ENCODE peak calls at places on chromosome 5, in five cellular contexts. X is MM.1S, Q is HL-60, V is B cell, L is GM13976. F is an unnamed sample.

GRCh38 chr5:11655681-11656080 is 248.6 kb downstream of the CTNND2 start:
- DNase-seq in X (peak; percentile 76), V (no peak), L (no peak), Q (no peak), F (no peak)

GRCh38 chr5:38286038-38286437 is 27.7 kb downstream of the EGFLAM start:
- DNase-seq in X (no peak), Q (no peak), V (no peak), L (no peak), F (no peak)

GRCh38 chr5:61009907-61010306 is 64.9 kb downstream of the NDUFAF2 start:
- DNase-seq in X (no peak), L (no peak), V (no peak), Q (no peak), F (no peak)

GRCh38 chr5:172921906-172922305 is 37.3 kb upstream of the RPL26L1 start:
- DNase-seq in X (no peak), V (no peak), Q (no peak), L (no peak), F (no peak)

GRCh38 chr5:152113401-152113800 is 188.8 kb upstream of the GLRA1 start:
- DNase-seq in Q (no peak), L (no peak), V (no peak), X (no peak), F (peak; percentile 73)

GRCh38 chr5:9498541-9499497 is 47.1 kb downstream of the SEMA5A start:
- DNase-seq in L (no peak), V (no peak), Q (no peak), X (peak; percentile 29), F (no peak)

GRCh38 chr5:137209232-137209810 is 289.8 kb downstream of the SPOCK1 start:
- DNase-seq in X (no peak), V (no peak), Q (no peak), L (no peak), F (no peak)

GRCh38 chr5:131263648-131264452 is at the start of gene CDC42SE2:
- DNase-seq in L (peak; percentile 90), Q (peak; percentile 55), X (peak; percentile 91), V (peak; percentile 95), F (peak; percentile 83)

GRCh38 chr5:156137482-156137881 is 189.5 kb upstream of the SGCD start:
- DNase-seq in L (no peak), X (no peak), Q (no peak), V (no peak), F (no peak)

GRCh38 chr5:14400085-14400484 is 181.5 kb upstream of the OTULINL start:
- DNase-seq in Q (no peak), X (no peak), V (no peak), L (no peak), F (no peak)

GRCh38 chr5:10351199-10351881 is 2.2 kb upstream of the MARCHF6 start:
- DNase-seq in Q (no peak), V (no peak), L (no peak), X (no peak), F (no peak)

GRCh38 chr5:178201927-178202235 is 2.5 kb upstream of the HNRNPAB start:
- DNase-seq in X (no peak), L (no peak), V (no peak), Q (peak; percentile 85), F (no peak)

GRCh38 chr5:165894916-165895315 is 2389.5 kb downstream of the MAT2B start:
- DNase-seq in X (no peak), V (no peak), Q (no peak), L (no peak), F (no peak)

GRCh38 chr5:171757853-171758535 is 27.6 kb upstream of the SMIM23 start:
- DNase-seq in V (no peak), Q (peak; percentile 6), X (no peak), L (no peak), F (no peak)

DNA sequence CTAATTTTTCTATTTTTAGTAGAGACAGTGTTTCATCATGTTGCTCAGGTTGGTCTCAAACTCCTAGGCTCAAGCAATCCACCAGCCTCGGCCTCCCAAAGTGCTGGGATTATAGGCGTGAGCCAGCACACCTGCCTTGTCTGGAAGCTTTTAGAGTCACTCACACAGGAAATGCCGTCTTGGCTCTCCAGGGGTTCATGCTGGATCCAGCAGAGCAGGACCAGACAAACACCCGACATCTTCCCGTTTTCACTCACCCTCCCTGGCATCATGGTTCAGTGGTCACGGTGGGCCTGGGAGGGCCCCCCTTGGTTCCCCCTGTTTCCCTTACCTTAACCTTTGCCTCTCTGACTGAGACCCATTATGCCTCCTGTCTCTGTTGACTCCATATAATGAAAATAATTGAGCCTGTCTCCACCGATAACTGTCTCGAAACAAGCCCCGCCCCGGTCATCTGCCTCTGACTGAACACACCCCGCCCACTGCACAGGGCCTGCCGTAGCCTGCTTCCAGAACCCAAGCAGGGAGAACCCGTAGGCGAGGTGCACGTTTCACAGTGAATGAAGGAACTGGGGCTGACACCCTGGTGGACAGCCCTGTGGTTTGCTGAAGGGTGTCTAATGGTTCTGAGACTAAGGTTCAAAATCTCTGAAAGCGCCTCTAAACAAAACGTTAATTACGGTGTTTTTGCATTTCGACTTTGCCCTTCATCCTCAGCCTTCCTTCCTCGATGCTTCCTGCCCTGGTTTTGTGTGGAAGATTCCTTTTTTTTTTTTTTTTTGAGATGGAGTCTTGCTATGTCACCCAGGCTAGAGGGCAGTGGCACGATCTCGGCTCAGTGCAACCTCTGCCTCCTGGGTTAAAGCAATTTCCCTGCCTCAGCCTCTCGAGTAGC is 39.7 kb upstream of the SPRY4 start:
- DNase-seq in Q (no peak), X (no peak), V (no peak), L (no peak), F (no peak)
- TF ChIP-seq CTCF in Q (no peak), X (no peak), V (no peak), L (no peak), F (no peak)

DNA sequence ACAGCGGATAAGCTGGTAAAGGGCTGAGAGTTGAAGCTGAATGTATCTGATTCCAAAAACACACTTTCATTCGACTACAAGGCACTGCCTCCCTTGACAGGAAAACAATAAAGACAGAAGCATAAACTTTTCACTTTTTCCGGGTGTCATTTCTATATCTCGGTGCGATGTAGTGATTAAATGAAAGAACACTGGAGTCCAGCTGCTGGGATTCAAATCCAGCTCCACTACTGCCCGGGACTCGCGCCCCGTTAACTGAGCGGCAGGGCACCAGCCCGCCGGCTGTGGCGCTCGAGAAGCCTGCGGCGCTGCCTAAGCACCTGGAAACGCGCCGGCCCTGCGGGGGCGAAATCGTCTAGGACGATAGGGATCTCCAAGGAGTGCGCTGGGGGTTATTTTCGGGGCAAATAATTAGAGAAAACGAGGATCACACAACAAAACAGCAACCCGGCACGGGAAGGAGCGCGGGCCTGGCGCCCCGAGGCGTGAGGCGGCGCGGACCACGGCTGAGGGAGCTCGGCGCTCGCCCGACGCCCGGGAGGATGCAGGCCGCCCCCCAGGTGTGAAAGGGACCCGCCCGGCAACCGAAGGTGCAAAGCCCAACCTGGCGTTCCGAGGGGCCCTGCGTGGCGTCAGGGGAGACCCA is 837 bp downstream of the UIMC1 start:
- DNase-seq in Q (peak; percentile 69), X (peak; percentile 76), V (peak; percentile 73), L (peak; percentile 67), F (peak; percentile 81)
- TF ChIP-seq CTCF in Q (peak; percentile 37), X (peak; percentile 73), V (peak; percentile 53), L (peak; percentile 57), F (peak; percentile 68)

GRCh38 chr5:180291943-180292831 is at the start of gene MAPK9:
- DNase-seq in Q (peak; percentile 70), X (peak; percentile 89), V (peak; percentile 98), L (peak; percentile 95), F (peak; percentile 88)

GRCh38 chr5:180289966-180290365 is 1.9 kb downstream of the MAPK9 start:
- DNase-seq in L (no peak), Q (no peak), V (no peak), X (no peak), F (no peak)

GRCh38 chr5:180289433-180289832 is 2.5 kb downstream of the MAPK9 start:
- DNase-seq in X (no peak), Q (no peak), V (no peak), L (no peak), F (no peak)

GRCh38 chr5:180290568-180291233 is 1.2 kb downstream of the MAPK9 start:
- DNase-seq in V (no peak), Q (no peak), L (no peak), X (no peak), F (no peak)

DNA sequence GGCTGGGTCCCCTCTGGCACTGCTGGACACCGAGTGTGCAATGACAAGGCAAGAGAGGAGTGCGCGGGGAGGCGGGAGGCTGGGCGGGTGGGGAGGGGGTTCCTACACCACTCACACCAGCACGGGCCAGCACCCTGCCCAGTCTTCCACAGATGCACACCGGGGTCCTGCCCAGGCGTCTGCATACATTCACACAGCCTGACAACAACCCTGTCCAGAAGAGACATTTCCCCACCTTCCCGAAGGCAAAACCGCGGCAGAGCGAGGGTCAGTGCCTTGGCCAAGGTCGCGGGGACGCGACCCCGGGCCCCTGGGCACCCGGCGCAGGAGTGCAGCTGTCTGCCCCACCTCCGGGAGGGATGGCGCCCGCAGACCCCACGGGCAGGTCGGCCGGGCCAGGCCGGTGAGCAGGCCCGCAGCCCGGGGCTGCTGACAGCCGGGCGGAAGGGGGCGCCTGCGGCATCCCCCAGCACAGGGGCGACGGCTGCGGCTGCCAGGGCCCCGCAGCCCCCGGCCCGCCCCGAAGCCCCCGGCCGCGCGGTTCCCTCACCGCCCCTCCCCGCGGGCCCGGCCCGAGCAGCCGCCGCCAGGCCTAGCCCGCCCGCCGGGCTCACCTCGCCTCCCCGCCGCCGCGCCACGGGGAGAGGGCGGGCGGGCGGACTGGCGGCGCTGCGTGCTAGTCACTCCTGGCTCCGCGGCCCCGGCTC is 496 bp downstream of the MAPK9 start:
- DNase-seq in Q (peak; percentile 12), L (peak; percentile 70), X (peak; percentile 27), V (no peak), F (peak; percentile 23)
- TF ChIP-seq CTCF in Q (no peak), L (peak; percentile 46), X (no peak), V (no peak), F (peak; percentile 14)

DNA sequence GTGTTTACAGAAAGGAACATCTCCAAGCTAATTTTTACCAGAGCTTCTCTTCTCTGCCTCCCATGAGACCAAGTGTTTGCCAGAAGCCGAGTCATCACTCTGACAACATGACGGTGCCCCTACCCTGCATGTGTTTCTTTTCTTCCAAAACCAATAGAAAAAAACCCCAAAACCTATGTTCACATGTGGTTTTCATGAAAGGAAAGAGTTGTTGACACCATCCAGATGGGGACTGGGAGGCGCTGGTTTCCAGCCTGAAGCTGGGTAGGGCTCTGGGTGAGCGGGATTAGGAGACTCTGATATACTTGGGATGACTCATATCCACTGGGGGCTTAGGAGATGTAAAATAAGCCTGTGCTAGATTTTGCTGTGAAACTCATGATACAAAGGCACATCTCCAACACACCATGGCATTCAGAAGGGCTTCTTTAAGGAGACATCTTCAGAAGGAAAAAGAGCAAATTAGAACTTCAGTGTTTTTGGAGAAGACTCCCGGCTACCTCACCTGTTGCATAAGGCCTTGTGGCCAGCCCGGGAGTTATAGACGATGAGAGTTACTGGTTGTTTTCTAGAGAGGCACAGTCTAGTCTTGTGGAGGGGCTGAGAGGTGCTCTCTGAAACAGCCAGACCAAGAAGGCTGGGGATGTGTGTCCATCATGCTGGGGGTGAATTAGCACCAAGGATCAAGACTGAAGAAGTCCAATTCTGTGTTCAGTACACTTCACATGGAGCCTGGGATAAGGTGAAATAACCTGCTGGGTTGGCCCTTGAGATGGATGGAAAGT is 108.9 kb upstream of the LHFPL2 start:
- DNase-seq in V (no peak), X (peak; percentile 24), Q (no peak), L (no peak), F (peak; percentile 10)
- TF ChIP-seq CTCF in V (no peak), X (no peak), Q (no peak), L (no peak), F (no peak)

F was measured in activated CD8-positive, alpha-beta T cell treated with anti-CD3 and anti-CD28 coated beads for 36 hours.